ENCODE peak calls at places on chromosome 12, in five cellular contexts. A is HepG2, C is GM12878, V is upper lobe of left lung, X is K562. N is an unnamed sample. For H3K36me3, the result is how much of the 10 kb centered on the place peaks cover.

GRCh38 chr12:59626382-59626781 is 30.6 kb downstream of the SLC16A7 start:
- ATAC-seq in X (no peak), C (no peak), V (no peak), A (no peak), N (no peak)

GRCh38 chr12:119491814-119492213 is 101.8 kb upstream of the TMEM233 start:
- ATAC-seq in X (no peak), A (no peak), C (no peak), V (no peak), N (no peak)

GRCh38 chr12:123232472-123232806 is 502 bp downstream of the MPHOSPH9 start:
- ATAC-seq in C (no peak), A (peak), X (peak), V (peak), N (peak)

GRCh38 chr12:117188961-117189724 is 1.1 kb downstream of the FBXO21 start:
- ATAC-seq in A (no peak), X (no peak), C (no peak), V (peak), N (no peak)

GRCh38 chr12:29242921-29243431 is 93.9 kb downstream of the FAR2 start:
- ATAC-seq in C (no peak), A (no peak), X (peak), V (peak), N (no peak)

GRCh38 chr12:24600996-24601395 is 347.9 kb downstream of the BCAT1 start:
- ATAC-seq in V (no peak), C (no peak), A (no peak), X (no peak), N (no peak)

GRCh38 chr12:1811281-1811947 is 9.0 kb upstream of the LRTM2 start:
- ATAC-seq in A (peak), V (peak), X (no peak), C (no peak), N (no peak)

GRCh38 chr12:9866786-9867379 is 2.3 kb downstream of the CLEC2B start:
- ATAC-seq in A (no peak), V (no peak), C (peak), X (peak), N (no peak)

GRCh38 chr12:43980627-43981191 is 144.8 kb downstream of the TMEM117 start:
- ATAC-seq in X (no peak), V (no peak), C (no peak), A (no peak), N (no peak)

GRCh38 chr12:113137861-113138783 is 2.6 kb upstream of the RASAL1 start:
- ATAC-seq in C (no peak), V (no peak), X (no peak), A (no peak), N (no peak)

GRCh38 chr12:19338405-19338804 is 100.9 kb upstream of the AEBP2 start:
- ATAC-seq in V (no peak), C (no peak), X (no peak), A (no peak), N (no peak)

GRCh38 chr12:59023861-59024424 is 103.6 kb upstream of the LRIG3 start:
- ATAC-seq in C (no peak), X (no peak), A (no peak), V (no peak), N (no peak)

GRCh38 chr12:109735825-109736551 is 22.4 kb downstream of the FAM222A start:
- ATAC-seq in X (no peak), V (no peak), C (no peak), A (peak), N (no peak)

GRCh38 chr12:65881965-65882413 is 57.7 kb downstream of the HMGA2 start:
- ATAC-seq in C (peak), A (peak), V (peak), X (peak), N (peak)

GRCh38 chr12:128418944-128419343 is 152.0 kb downstream of the TMEM132C start:
- ATAC-seq in A (no peak), V (peak), X (no peak), C (no peak), N (no peak)

GRCh38 chr12:5369298-5369697 is 62.6 kb upstream of the NTF3 start:
- ATAC-seq in V (no peak), X (no peak), A (no peak), C (no peak), N (no peak)

GRCh38 chr12:98997-99396 is 32.4 kb downstream of the IQSEC3 start:
- ATAC-seq in A (no peak), C (no peak), X (peak), V (no peak), N (no peak)

GRCh38 chr12:24997970-24998582 is 49.2 kb upstream of the BCAT1 start:
- ATAC-seq in C (peak), V (no peak), X (no peak), A (no peak), N (no peak)

GRCh38 chr12:13734753-13735152 is 246.6 kb downstream of the GRIN2B start:
- ATAC-seq in X (no peak), C (no peak), V (no peak), A (no peak), N (no peak)
- H3K27ac ChIP-seq in X (no peak), C (no peak), V (no peak), A (no peak), N (no peak)

GRCh38 chr12:71556881-71557280 is 106.8 kb downstream of the ZFC3H1 start:
- ATAC-seq in A (no peak), X (no peak), V (no peak), C (no peak), N (no peak)
- TF ChIP-seq EP300 in A (no peak), X (no peak), V (no peak), C (no peak), N (no peak)

GRCh38 chr12:120546050-120546386 is 11.9 kb downstream of the RNF10 start:
- ATAC-seq in A (no peak), C (no peak), V (no peak), X (no peak), N (no peak)
- H3K36me3 ChIP-seq in A (under half), C (under half), V (under half), X (half or more), N (under half)

GRCh38 chr12:94710933-94711332 is 60.6 kb upstream of the TMCC3 start:
- ATAC-seq in A (peak), X (peak), V (no peak), C (peak), N (no peak)

GRCh38 chr12:94717112-94717511 is 66.8 kb upstream of the TMCC3 start:
- ATAC-seq in V (no peak), X (no peak), C (no peak), A (no peak), N (no peak)

GRCh38 chr12:94714378-94714777 is 64.0 kb upstream of the TMCC3 start:
- ATAC-seq in V (peak), X (no peak), A (no peak), C (no peak), N (no peak)

GRCh38 chr12:94716339-94716738 is 66.0 kb upstream of the TMCC3 start:
- ATAC-seq in X (no peak), V (no peak), A (no peak), C (no peak), N (no peak)

DNA sequence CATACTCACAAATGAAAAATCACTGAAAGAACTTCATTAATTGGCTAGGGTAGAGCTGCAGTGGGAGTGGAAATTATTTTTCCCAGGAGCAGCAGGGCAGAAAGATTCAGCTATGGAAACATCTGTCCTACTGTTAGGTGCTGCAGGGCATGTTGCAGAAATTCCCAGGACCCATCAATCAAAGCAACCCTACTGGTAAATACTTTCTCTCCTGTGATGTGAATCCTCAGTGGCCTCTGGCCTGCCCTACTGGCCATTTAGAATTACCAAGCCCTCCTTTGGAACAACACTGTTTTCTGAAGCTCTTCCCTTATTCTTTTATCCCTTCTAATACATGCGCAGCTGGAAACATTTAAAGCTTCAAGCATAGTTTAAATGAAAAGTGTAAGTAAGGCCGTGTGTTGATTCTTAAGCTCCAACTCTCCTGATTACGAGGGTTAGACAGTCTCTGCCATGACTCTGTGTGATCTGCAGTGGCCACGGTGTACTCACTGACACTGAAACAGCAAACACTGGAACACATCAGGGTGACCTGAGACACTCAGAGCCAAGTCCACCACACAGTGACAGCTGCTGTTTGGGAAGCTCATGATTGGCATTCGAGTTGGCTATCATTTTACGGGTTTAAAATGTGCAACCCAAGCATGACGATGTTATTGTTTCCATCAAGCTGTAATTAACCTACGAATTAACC is 62.6 kb upstream of the TMCC3 start:
- ATAC-seq in X (no peak), A (peak), V (no peak), C (no peak), N (no peak)
- H3K27ac ChIP-seq in X (no peak), A (no peak), V (no peak), C (no peak), N (no peak)

GRCh38 chr12:107309020-107309419 is 215.7 kb upstream of the CRY1 start:
- ATAC-seq in C (no peak), A (no peak), X (no peak), V (no peak), N (no peak)

GRCh38 chr12:107302649-107303386 is 209.5 kb upstream of the CRY1 start:
- ATAC-seq in A (no peak), X (no peak), C (no peak), V (no peak), N (no peak)

GRCh38 chr12:107306141-107306670 is 212.9 kb upstream of the CRY1 start:
- ATAC-seq in V (no peak), A (no peak), C (no peak), X (no peak), N (no peak)

GRCh38 chr12:107308310-107308709 is 215.0 kb upstream of the CRY1 start:
- ATAC-seq in V (no peak), C (no peak), X (no peak), A (no peak), N (no peak)

GRCh38 chr12:107304588-107305532 is 211.5 kb upstream of the CRY1 start:
- ATAC-seq in V (no peak), A (no peak), X (no peak), C (no peak), N (no peak)
- TF ChIP-seq EP300 in V (no peak), A (no peak), X (no peak), C (no peak), N (no peak)

N was measured in gastroesophageal sphincter.